ENCODE peak calls at places on chromosome 1, in eight cellular contexts. One of them, this sample, is unnamed. For H3K36me3, the result is how much of the 10 kb centered on the place peaks cover.

GRCh38 chr1:109193653-109194590 is 19.8 kb upstream of the SARS1 start:
- DNase-seq in uterus: no peak
- DNase-seq in mesendoderm: peak
- DNase-seq in lower lobe of right lung: peak
- DNase-seq in body of pancreas: peak
- DNase-seq in hepatocyte: peak
- DNase-seq in endothelial cell of umbilical vein: peak
- DNase-seq in DND-41: peak
- DNase-seq in this sample: peak

GRCh38 chr1:43582162-43582566 is 51.5 kb downstream of the PTPRF start:
- DNase-seq in mesendoderm: peak
- DNase-seq in hepatocyte: peak
- DNase-seq in uterus: peak
- DNase-seq in DND-41: peak
- DNase-seq in body of pancreas: peak
- DNase-seq in lower lobe of right lung: no peak
- DNase-seq in endothelial cell of umbilical vein: peak
- DNase-seq in this sample: no peak

GRCh38 chr1:164184273-164184672 is 374.7 kb upstream of the PBX1 start:
- DNase-seq in body of pancreas: no peak
- DNase-seq in endothelial cell of umbilical vein: no peak
- DNase-seq in hepatocyte: no peak
- DNase-seq in uterus: no peak
- DNase-seq in mesendoderm: no peak
- DNase-seq in DND-41: no peak
- DNase-seq in lower lobe of right lung: no peak
- DNase-seq in this sample: no peak

GRCh38 chr1:24921938-24922662 is 8.0 kb downstream of the RUNX3 start:
- DNase-seq in mesendoderm: no peak
- DNase-seq in endothelial cell of umbilical vein: no peak
- DNase-seq in hepatocyte: no peak
- DNase-seq in uterus: no peak
- DNase-seq in DND-41: no peak
- DNase-seq in body of pancreas: no peak
- DNase-seq in lower lobe of right lung: no peak
- DNase-seq in this sample: no peak

GRCh38 chr1:75712306-75712705 is 12.2 kb upstream of the ACADM start:
- DNase-seq in mesendoderm: no peak
- DNase-seq in body of pancreas: no peak
- DNase-seq in lower lobe of right lung: no peak
- DNase-seq in uterus: no peak
- DNase-seq in hepatocyte: no peak
- DNase-seq in endothelial cell of umbilical vein: no peak
- DNase-seq in DND-41: no peak
- DNase-seq in this sample: no peak

GRCh38 chr1:155124503-155125463 is 2.9 kb upstream of the EFNA1 start:
- DNase-seq in mesendoderm: peak
- DNase-seq in endothelial cell of umbilical vein: peak
- DNase-seq in uterus: no peak
- DNase-seq in body of pancreas: no peak
- DNase-seq in hepatocyte: no peak
- DNase-seq in lower lobe of right lung: peak
- DNase-seq in DND-41: no peak
- DNase-seq in this sample: no peak

GRCh38 chr1:71312545-71312944 is 231.7 kb upstream of the ZRANB2 start:
- DNase-seq in DND-41: no peak
- DNase-seq in hepatocyte: no peak
- DNase-seq in lower lobe of right lung: no peak
- DNase-seq in uterus: no peak
- DNase-seq in endothelial cell of umbilical vein: no peak
- DNase-seq in mesendoderm: no peak
- DNase-seq in body of pancreas: no peak
- DNase-seq in this sample: no peak

GRCh38 chr1:205012416-205013140 is 30.4 kb upstream of the CNTN2 start:
- DNase-seq in lower lobe of right lung: no peak
- DNase-seq in body of pancreas: no peak
- DNase-seq in uterus: no peak
- DNase-seq in DND-41: no peak
- DNase-seq in endothelial cell of umbilical vein: no peak
- DNase-seq in hepatocyte: no peak
- DNase-seq in mesendoderm: peak
- DNase-seq in this sample: no peak

GRCh38 chr1:113540328-113540727 is 150.0 kb downstream of the MAGI3 start:
- DNase-seq in endothelial cell of umbilical vein: no peak
- DNase-seq in lower lobe of right lung: no peak
- DNase-seq in DND-41: no peak
- DNase-seq in mesendoderm: no peak
- DNase-seq in hepatocyte: no peak
- DNase-seq in body of pancreas: no peak
- DNase-seq in uterus: no peak
- DNase-seq in this sample: no peak

GRCh38 chr1:74236440-74236839 is 1.3 kb downstream of the TNNI3K start:
- DNase-seq in mesendoderm: no peak
- DNase-seq in body of pancreas: no peak
- DNase-seq in hepatocyte: no peak
- DNase-seq in uterus: no peak
- DNase-seq in lower lobe of right lung: no peak
- DNase-seq in DND-41: no peak
- DNase-seq in endothelial cell of umbilical vein: no peak
- DNase-seq in this sample: no peak

GRCh38 chr1:51558375-51558924 is 39.4 kb upstream of the EPS15 start:
- DNase-seq in hepatocyte: no peak
- DNase-seq in mesendoderm: peak
- DNase-seq in endothelial cell of umbilical vein: peak
- DNase-seq in uterus: no peak
- DNase-seq in lower lobe of right lung: no peak
- DNase-seq in body of pancreas: no peak
- DNase-seq in DND-41: no peak
- DNase-seq in this sample: no peak

GRCh38 chr1:204769997-204770396 is 84.5 kb upstream of the LRRN2 start:
- DNase-seq in endothelial cell of umbilical vein: no peak
- DNase-seq in DND-41: no peak
- DNase-seq in mesendoderm: no peak
- DNase-seq in hepatocyte: no peak
- DNase-seq in uterus: no peak
- DNase-seq in body of pancreas: no peak
- DNase-seq in lower lobe of right lung: no peak
- DNase-seq in this sample: no peak

GRCh38 chr1:176159993-176160392 is 47.1 kb downstream of the COP1 start:
- DNase-seq in body of pancreas: no peak
- DNase-seq in mesendoderm: no peak
- DNase-seq in DND-41: no peak
- DNase-seq in lower lobe of right lung: no peak
- DNase-seq in uterus: no peak
- DNase-seq in endothelial cell of umbilical vein: no peak
- DNase-seq in hepatocyte: no peak
- DNase-seq in this sample: no peak
- H3K27ac ChIP-seq in body of pancreas: no peak
- H3K27ac ChIP-seq in mesendoderm: no peak
- H3K27ac ChIP-seq in DND-41: no peak
- H3K27ac ChIP-seq in lower lobe of right lung: no peak
- H3K27ac ChIP-seq in uterus: no peak
- H3K27ac ChIP-seq in endothelial cell of umbilical vein: no peak
- H3K27ac ChIP-seq in hepatocyte: no peak
- H3K27ac ChIP-seq in this sample: no peak

DNA sequence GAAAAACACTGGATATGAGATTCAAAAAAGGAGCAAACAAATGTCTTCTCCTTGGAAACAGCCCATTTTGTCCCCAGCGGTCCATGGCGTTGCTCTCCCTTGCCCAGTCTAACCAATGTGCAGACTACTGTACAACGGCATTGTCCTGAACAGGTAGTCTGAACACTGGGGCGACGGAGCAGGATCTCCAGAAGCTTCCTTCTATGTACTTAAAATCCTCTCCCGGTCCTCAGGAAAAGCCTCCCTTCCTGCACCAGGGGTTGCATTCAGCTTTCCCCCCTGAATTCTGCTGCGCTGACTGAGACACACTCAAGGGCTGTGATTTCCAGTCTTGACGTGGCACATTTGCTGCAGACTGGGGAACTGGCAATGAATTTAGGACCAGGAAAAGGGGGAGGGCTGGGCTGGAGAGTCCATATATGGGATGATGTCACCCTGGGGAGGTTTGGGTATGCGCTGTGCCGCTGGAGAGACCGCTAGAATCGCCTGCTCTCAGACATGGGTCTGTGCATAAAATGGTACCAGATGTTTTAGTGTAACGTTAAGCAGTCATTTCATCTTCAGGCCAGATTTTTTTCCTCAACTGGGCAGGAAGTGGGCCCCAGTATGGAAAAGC is 275.9 kb upstream of the C1orf105 start:
- DNase-seq in lower lobe of right lung: peak
- DNase-seq in endothelial cell of umbilical vein: peak
- DNase-seq in DND-41: no peak
- DNase-seq in mesendoderm: no peak
- DNase-seq in body of pancreas: peak
- DNase-seq in hepatocyte: peak
- DNase-seq in uterus: peak
- DNase-seq in this sample: peak
- H3K36me3 ChIP-seq in lower lobe of right lung: under half
- H3K36me3 ChIP-seq in endothelial cell of umbilical vein: under half
- H3K36me3 ChIP-seq in DND-41: under half
- H3K36me3 ChIP-seq in mesendoderm: under half
- H3K36me3 ChIP-seq in body of pancreas: under half
- H3K36me3 ChIP-seq in hepatocyte: under half
- H3K36me3 ChIP-seq in uterus: under half
- H3K36me3 ChIP-seq in this sample: under half

DNA sequence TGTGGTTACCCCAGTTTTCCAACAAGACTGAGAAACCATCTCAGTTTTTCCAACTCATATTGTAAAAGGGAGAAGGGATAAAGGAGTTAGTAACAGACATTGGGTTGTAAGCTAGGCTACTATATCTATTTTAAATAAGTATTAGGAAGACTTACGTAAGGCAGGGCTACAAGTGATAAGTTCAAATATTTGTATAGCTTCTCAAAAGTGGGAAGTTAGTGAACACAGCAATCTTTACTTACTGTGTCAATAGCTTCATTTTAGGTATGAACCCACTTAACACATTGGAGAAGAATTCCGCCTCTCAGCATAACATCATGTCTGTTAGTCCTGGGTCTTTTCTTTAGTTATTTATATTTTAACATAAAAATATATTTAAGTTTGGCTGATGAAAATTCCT is 320.1 kb downstream of the TPR start:
- DNase-seq in mesendoderm: no peak
- DNase-seq in endothelial cell of umbilical vein: no peak
- DNase-seq in DND-41: no peak
- DNase-seq in hepatocyte: no peak
- DNase-seq in uterus: no peak
- DNase-seq in lower lobe of right lung: no peak
- DNase-seq in body of pancreas: no peak
- DNase-seq in this sample: no peak
- H3K27ac ChIP-seq in mesendoderm: no peak
- H3K27ac ChIP-seq in endothelial cell of umbilical vein: no peak
- H3K27ac ChIP-seq in DND-41: no peak
- H3K27ac ChIP-seq in hepatocyte: no peak
- H3K27ac ChIP-seq in uterus: no peak
- H3K27ac ChIP-seq in lower lobe of right lung: no peak
- H3K27ac ChIP-seq in body of pancreas: no peak
- H3K27ac ChIP-seq in this sample: no peak

DNA sequence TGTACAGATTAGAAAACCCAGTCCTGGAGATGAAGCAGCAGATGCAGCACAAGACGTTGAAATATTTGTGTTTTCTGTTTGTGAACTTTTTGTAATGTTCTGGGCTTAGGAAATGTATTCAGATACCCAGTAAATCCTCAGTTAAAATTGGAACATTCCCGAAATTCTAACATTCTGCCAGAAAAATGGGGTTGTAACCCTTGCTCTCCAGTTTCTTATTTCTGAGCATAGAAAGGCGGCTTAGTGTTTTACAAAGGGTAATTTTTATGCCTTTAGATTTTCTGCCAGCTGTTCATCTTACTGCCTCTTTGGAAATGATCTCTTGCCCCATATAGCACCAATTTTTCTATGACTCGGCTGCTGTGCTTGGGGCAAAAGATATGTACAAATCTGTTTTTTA is 20.6 kb downstream of the DDI2 start:
- DNase-seq in endothelial cell of umbilical vein: no peak
- DNase-seq in body of pancreas: no peak
- DNase-seq in DND-41: no peak
- DNase-seq in uterus: no peak
- DNase-seq in lower lobe of right lung: no peak
- DNase-seq in hepatocyte: no peak
- DNase-seq in mesendoderm: no peak
- DNase-seq in this sample: no peak
- H3K36me3 ChIP-seq in endothelial cell of umbilical vein: under half
- H3K36me3 ChIP-seq in body of pancreas: under half
- H3K36me3 ChIP-seq in DND-41: half or more
- H3K36me3 ChIP-seq in uterus: under half
- H3K36me3 ChIP-seq in lower lobe of right lung: half or more
- H3K36me3 ChIP-seq in hepatocyte: under half
- H3K36me3 ChIP-seq in mesendoderm: under half
- H3K36me3 ChIP-seq in this sample: half or more

DNA sequence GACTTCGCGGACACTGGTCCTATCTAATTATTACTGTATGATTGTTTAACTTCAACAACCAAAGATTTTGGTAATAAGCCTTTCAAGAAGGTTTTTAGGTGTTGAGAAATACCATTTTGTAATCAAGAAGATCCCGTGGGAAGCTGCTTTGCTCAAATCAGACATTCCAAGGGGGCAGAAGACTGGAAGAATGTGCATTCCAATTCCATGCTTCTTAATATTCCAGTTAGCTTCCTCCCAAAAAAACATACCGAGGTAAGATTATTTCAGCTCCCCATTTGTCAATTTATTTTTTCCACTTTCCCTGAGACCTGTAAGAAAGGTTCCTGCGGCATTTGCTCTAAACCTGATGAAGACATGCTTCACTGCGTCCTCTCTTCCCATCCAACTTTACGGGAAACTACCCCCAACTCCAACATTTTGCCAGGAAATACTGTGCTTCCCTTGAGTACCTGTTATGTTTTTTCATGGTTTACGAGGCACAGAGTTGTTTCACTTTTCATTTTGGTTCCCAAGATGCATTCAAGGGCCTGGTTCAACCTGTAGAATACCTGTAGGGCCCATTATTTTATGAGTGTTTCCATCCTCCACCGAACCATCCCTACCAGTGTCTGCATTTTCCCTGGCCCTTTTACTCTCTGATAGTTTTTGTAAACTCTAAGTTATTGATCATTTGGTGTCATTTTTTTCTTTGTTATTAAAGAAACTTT is 4.0 kb downstream of the CNN3 start:
- DNase-seq in lower lobe of right lung: no peak
- DNase-seq in uterus: no peak
- DNase-seq in body of pancreas: no peak
- DNase-seq in hepatocyte: no peak
- DNase-seq in DND-41: no peak
- DNase-seq in mesendoderm: no peak
- DNase-seq in endothelial cell of umbilical vein: no peak
- DNase-seq in this sample: no peak
- H3K27ac ChIP-seq in lower lobe of right lung: peak
- H3K27ac ChIP-seq in uterus: peak
- H3K27ac ChIP-seq in body of pancreas: peak
- H3K27ac ChIP-seq in hepatocyte: no peak
- H3K27ac ChIP-seq in DND-41: no peak
- H3K27ac ChIP-seq in mesendoderm: no peak
- H3K27ac ChIP-seq in endothelial cell of umbilical vein: no peak
- H3K27ac ChIP-seq in this sample: peak

GRCh38 chr1:198883184-198883583 is 244.3 kb downstream of the PTPRC start:
- DNase-seq in endothelial cell of umbilical vein: no peak
- DNase-seq in DND-41: no peak
- DNase-seq in lower lobe of right lung: no peak
- DNase-seq in uterus: no peak
- DNase-seq in mesendoderm: no peak
- DNase-seq in hepatocyte: no peak
- DNase-seq in body of pancreas: no peak
- DNase-seq in this sample: no peak
- H3K36me3 ChIP-seq in endothelial cell of umbilical vein: under half
- H3K36me3 ChIP-seq in DND-41: half or more
- H3K36me3 ChIP-seq in lower lobe of right lung: under half
- H3K36me3 ChIP-seq in uterus: under half
- H3K36me3 ChIP-seq in mesendoderm: under half
- H3K36me3 ChIP-seq in hepatocyte: under half
- H3K36me3 ChIP-seq in body of pancreas: under half
- H3K36me3 ChIP-seq in this sample: under half

GRCh38 chr1:3443759-3444697 is 10.4 kb upstream of the ARHGEF16 start:
- DNase-seq in DND-41: no peak
- DNase-seq in mesendoderm: no peak
- DNase-seq in body of pancreas: no peak
- DNase-seq in hepatocyte: no peak
- DNase-seq in uterus: no peak
- DNase-seq in lower lobe of right lung: no peak
- DNase-seq in endothelial cell of umbilical vein: no peak
- DNase-seq in this sample: no peak
- H3K27ac ChIP-seq in DND-41: no peak
- H3K27ac ChIP-seq in mesendoderm: no peak
- H3K27ac ChIP-seq in body of pancreas: no peak
- H3K27ac ChIP-seq in hepatocyte: no peak
- H3K27ac ChIP-seq in uterus: no peak
- H3K27ac ChIP-seq in lower lobe of right lung: no peak
- H3K27ac ChIP-seq in endothelial cell of umbilical vein: no peak
- H3K27ac ChIP-seq in this sample: no peak